ENCODE peak calls at places on chromosomes 4 and X, in five cellular contexts. W is activated CD4-positive, CD25-positive, alpha-beta regulatory T cell; M is SIG-M5; H is HFF-Myc; K is GM23248. P is an unnamed sample.

GRCh38 chr4:67459164-67459563 is 86.1 kb downstream of the CENPC start:
- DNase-seq in H (no peak), W (no peak), M (no peak), K (no peak), P (no peak)

GRCh38 chr4:175386776-175387507 is 425.1 kb downstream of the GPM6A start:
- DNase-seq in M (no peak), W (no peak), H (no peak), K (no peak), P (no peak)

GRCh38 chr4:24793219-24794005 is 2.0 kb upstream of the SOD3 start:
- DNase-seq in W (no peak), K (peak; percentile 43), M (no peak), H (no peak), P (no peak)

GRCh38 chr4:997375-998071 is 4.3 kb upstream of the SLC26A1 start:
- DNase-seq in W (no peak), H (no peak), K (peak; percentile 67), M (no peak), P (no peak)

GRCh38 chr4:183831026-183831446 is 74.1 kb upstream of the STOX2 start:
- DNase-seq in M (no peak), W (no peak), H (no peak), K (no peak), P (no peak)

GRCh38 chrX:69124108-69124507 is 41.1 kb downstream of the PJA1 start:
- DNase-seq in H (no peak), W (no peak), K (peak; percentile 56), M (no peak), P (no peak)

GRCh38 chrX:68669872-68670271 is 22.4 kb downstream of the STARD8 start:
- DNase-seq in K (peak; percentile 57), W (no peak), M (no peak), H (no peak), P (no peak)

GRCh38 chrX:44946771-44947170 is 73.8 kb downstream of the KDM6A start:
- DNase-seq in W (no peak), H (no peak), K (no peak), M (no peak), P (no peak)

GRCh38 chrX:136130931-136131843 is 16.1 kb upstream of the FHL1 start:
- DNase-seq in K (peak; percentile 75), W (no peak), M (no peak), H (peak; percentile 17), P (no peak)

GRCh38 chrX:7828594-7828993 is 14.4 kb upstream of the VCX start:
- DNase-seq in W (no peak), H (no peak), M (no peak), K (no peak), P (no peak)

GRCh38 chr4:99506781-99507180 is 4.0 kb upstream of the C4orf17 start:
- DNase-seq in H (no peak), M (no peak), K (no peak), W (no peak), P (no peak)

GRCh38 chr4:174056959-174057358 is 226.5 kb downstream of the FBXO8 start:
- DNase-seq in H (no peak), W (no peak), K (no peak), M (no peak), P (no peak)

GRCh38 chr4:73127839-73128448 is 58.4 kb upstream of the COX18 start:
- DNase-seq in H (no peak), M (no peak), W (no peak), K (peak; percentile 42), P (no peak)

GRCh38 chr4:176671532-176671931 is 121.2 kb downstream of the VEGFC start:
- DNase-seq in W (no peak), H (no peak), K (no peak), M (peak; percentile 60), P (no peak)

GRCh38 chr4:3300198-3300671 is 7.4 kb downstream of the RGS12 start:
- DNase-seq in H (no peak), W (no peak), K (no peak), M (no peak), P (no peak)

GRCh38 chr4:119517361-119518229 is 111.0 kb downstream of the PDE5A start:
- DNase-seq in W (no peak), K (peak; percentile 36), M (no peak), H (no peak), P (no peak)

GRCh38 chr4:3700736-3701135 is 65.4 kb upstream of the ADRA2C start:
- DNase-seq in M (no peak), W (no peak), K (no peak), H (no peak), P (no peak)

GRCh38 chr4:188403272-188403671 is 264.0 kb downstream of the TRIML1 start:
- DNase-seq in M (no peak), H (no peak), W (no peak), K (no peak), P (no peak)

GRCh38 chrX:19833034-19833677 is 54.2 kb downstream of the SH3KBP1 start:
- DNase-seq in M (no peak), W (no peak), H (no peak), K (no peak), P (no peak)

GRCh38 chr4:172740434-172740833 is 428.2 kb upstream of the GALNT7 start:
- DNase-seq in W (no peak), M (no peak), H (no peak), K (no peak), P (no peak)

GRCh38 chr4:145481942-145482208 is 222 bp downstream of the SMAD1 start:
- DNase-seq in H (no peak), M (no peak), W (no peak), K (no peak), P (no peak)

GRCh38 chr4:1449833-1450741 is 43.8 kb upstream of the NKX1-1 start:
- DNase-seq in M (no peak), H (no peak), K (no peak), W (no peak), P (no peak)

GRCh38 chr4:10205223-10205622 is 88.6 kb upstream of the WDR1 start:
- DNase-seq in W (no peak), K (peak; percentile 70), H (no peak), M (no peak), P (no peak)

GRCh38 chr4:75916091-75916661 is 13.9 kb upstream of the PPEF2 start:
- DNase-seq in M (no peak), W (no peak), H (peak; percentile 33), K (peak; percentile 68), P (peak; percentile 40)